ENCODE peak calls at places on chromosomes 2 and 18, in five cellular contexts. Z is choroid plexus epithelial cell; M is smooth muscle cell of the brain vasculature; U is frontal cortex; T is stimulated activated CD8-positive, alpha-beta memory T cell treated with anti-CD3 and anti-CD28 coated beads, Interleukin-12 subunit alpha, Interleukin-12 subunit beta, amount 100 ng/mL, for 4 hours. A is an unnamed sample.

GRCh38 chr2:28579606-28580005 is 83.7 kb downstream of the PLB1 start:
- DNase-seq in Z (no peak), M (no peak), T (no peak), U (no peak), A (no peak)

GRCh38 chr2:107607054-107607453 is 219.6 kb upstream of the RGPD4 start:
- DNase-seq in M (no peak), T (no peak), U (no peak), Z (no peak), A (no peak)

GRCh38 chr2:199916980-199917379 is 5.9 kb downstream of the C2orf69 start:
- DNase-seq in M (no peak), T (no peak), Z (no peak), U (no peak), A (no peak)

GRCh38 chr18:79988925-79989361 is 580 bp upstream of the TXNL4A start:
- DNase-seq in M (peak), T (no peak), U (no peak), Z (peak), A (no peak)

GRCh38 chr2:182359027-182360011 is 67.5 kb downstream of the PDE1A start:
- DNase-seq in Z (peak), T (no peak), M (no peak), U (no peak), A (no peak)

GRCh38 chr18:59848002-59848401 is 51.8 kb upstream of the PMAIP1 start:
- DNase-seq in T (no peak), Z (no peak), U (no peak), M (no peak), A (no peak)

GRCh38 chr2:226794751-226795171 is 4.9 kb downstream of the IRS1 start:
- DNase-seq in M (peak), T (no peak), Z (peak), U (no peak), A (no peak)

GRCh38 chr2:7649461-7650228 is 732.4 kb downstream of the RNF144A start:
- DNase-seq in M (no peak), U (no peak), Z (no peak), T (no peak), A (no peak)

GRCh38 chr18:48777026-48777736 is 173.6 kb downstream of the SMAD7 start:
- DNase-seq in U (peak), M (no peak), Z (peak), T (peak), A (no peak)